ENCODE peak calls at places on chromosomes 7 and 10, in nine cellular contexts. A is ovary; R is brain microvascular endothelial cell; B is HCT116; Z is colonic mucosa; P is left ventricle myocardium inferior; T is AG04450; S is CD8-positive, alpha-beta T cell; H is A549. Y is an unnamed sample.

GRCh38 chr10:95196053-95196452 is 2.0 kb downstream of the ACSM6 start:
- DNase-seq in B (no peak), A (no peak), S (no peak), R (no peak), H (no peak), T (no peak), P (no peak), Z (no peak), Y (no peak)

GRCh38 chr7:96167424-96167823 is 154.5 kb downstream of the SLC25A13 start:
- DNase-seq in B (no peak), T (no peak), A (no peak), Z (no peak), H (no peak), R (no peak), P (no peak), S (no peak), Y (no peak)

GRCh38 chr7:132643302-132643701 is 67.0 kb upstream of the PLXNA4 start:
- DNase-seq in T (no peak), A (no peak), P (no peak), H (no peak), Z (no peak), B (no peak), S (no peak), R (no peak), Y (no peak)

GRCh38 chr10:80356563-80356999 is at the start of the genes DYDC1 and DYDC2:
- DNase-seq in P (peak; percentile 45), A (peak; percentile 48), T (no peak), Z (peak; percentile 45), B (no peak), R (no peak), H (no peak), S (no peak), Y (no peak)

GRCh38 chr7:43943702-43944187 is 17.5 kb downstream of the UBE2D4 start:
- DNase-seq in S (no peak), Z (no peak), P (no peak), T (no peak), H (no peak), B (no peak), R (no peak), A (no peak), Y (no peak)

GRCh38 chr7:152544481-152544927 is 108.7 kb upstream of the KMT2C start:
- DNase-seq in S (no peak), B (no peak), R (no peak), H (no peak), Z (no peak), A (no peak), T (no peak), P (no peak), Y (no peak)

GRCh38 chr7:4299431-4299830 is 382.7 kb upstream of the FOXK1 start:
- DNase-seq in T (no peak), P (no peak), H (no peak), A (no peak), S (no peak), R (no peak), Z (no peak), B (no peak), Y (no peak)

GRCh38 chr10:48694371-48695030 is 9.8 kb downstream of the WDFY4 start:
- DNase-seq in R (no peak), Z (no peak), B (no peak), A (no peak), H (no peak), S (no peak), P (no peak), T (no peak), Y (no peak)

GRCh38 chr10:94292448-94293118 is 70.2 kb downstream of the NOC3L start:
- DNase-seq in Z (peak; percentile 47), A (peak; percentile 48), R (peak; percentile 69), P (peak; percentile 59), H (no peak), T (no peak), B (no peak), S (no peak), Y (no peak)

GRCh38 chr7:46208635-46209525 is 287.8 kb upstream of the IGFBP3 start:
- DNase-seq in R (no peak), P (no peak), H (no peak), A (no peak), T (no peak), S (no peak), Z (no peak), B (no peak), Y (no peak)

GRCh38 chr7:134736381-134736780 is 43.1 kb upstream of the CALD1 start:
- DNase-seq in T (no peak), R (no peak), S (no peak), H (no peak), Z (no peak), P (no peak), A (no peak), B (no peak), Y (no peak)

GRCh38 chr7:25949672-25950487 is 202.1 kb upstream of the NFE2L3 start:
- DNase-seq in B (no peak), T (no peak), Z (peak; percentile 62), R (no peak), H (no peak), P (no peak), A (no peak), S (no peak), Y (no peak)

GRCh38 chr7:105474045-105474444 is 48.0 kb downstream of the PUS7 start:
- DNase-seq in R (no peak), H (no peak), S (no peak), B (no peak), Z (no peak), T (no peak), P (no peak), A (no peak), Y (no peak)

GRCh38 chr7:128405345-128406146 is 4.2 kb downstream of the IMPDH1 start:
- DNase-seq in H (no peak), S (peak; percentile 45), P (peak; percentile 58), B (no peak), R (no peak), A (peak; percentile 58), Z (peak; percentile 64), T (no peak), Y (no peak)

GRCh38 chr10:113450046-113450445 is 102.8 kb upstream of the HABP2 start:
- DNase-seq in B (no peak), H (no peak), T (no peak), A (no peak), Z (peak; percentile 26), R (no peak), S (no peak), P (no peak), Y (no peak)

GRCh38 chr7:2734761-2735571 is 47.0 kb downstream of the AMZ1 start:
- DNase-seq in A (peak; percentile 60), H (no peak), Z (no peak), R (no peak), B (no peak), T (no peak), P (peak; percentile 60), S (no peak), Y (peak; percentile 72)

DNA sequence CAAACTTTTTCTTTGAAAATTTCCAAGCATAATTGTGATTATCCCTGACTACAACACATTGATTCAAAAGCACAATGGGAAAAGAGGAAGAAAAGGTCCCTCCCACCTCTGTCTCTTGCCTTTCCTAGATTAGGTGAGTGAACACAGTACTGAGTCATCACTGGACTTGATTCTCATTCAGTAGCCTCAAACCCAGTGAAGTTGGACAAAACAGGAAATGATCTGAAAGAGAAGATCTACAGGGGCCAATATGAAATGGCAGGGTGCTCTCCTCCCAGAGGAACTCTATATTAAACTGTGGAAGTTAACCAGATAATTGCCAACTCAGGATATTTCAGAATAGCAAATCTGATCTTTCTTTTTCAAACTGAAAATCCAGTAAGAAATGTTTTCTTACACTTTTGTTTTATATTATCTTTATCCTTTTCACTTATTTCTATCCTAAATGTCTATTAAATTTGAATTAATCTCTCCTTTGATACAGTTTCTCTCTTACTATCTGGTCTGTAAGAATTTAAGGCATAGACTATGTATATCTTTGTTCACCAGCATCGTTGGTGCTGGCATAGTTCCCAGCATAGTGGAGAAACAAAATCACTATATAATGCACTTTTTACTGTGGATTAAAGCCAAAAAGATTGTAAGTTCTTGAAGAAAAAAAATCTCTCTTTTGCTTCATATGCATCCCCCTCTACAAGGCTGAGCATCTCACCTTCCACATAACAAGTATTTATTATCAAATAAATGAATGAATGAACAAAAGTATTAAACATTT is 41.4 kb upstream of the IKZF1 start:
- DNase-seq in S (no peak), B (no peak), A (no peak), H (no peak), R (no peak), Z (no peak), T (no peak), P (no peak), Y (no peak)
- H3K27ac ChIP-seq in S (no peak overlapping the region), B (no peak overlapping the region), A (no peak overlapping the region), H (no peak overlapping the region), R (no peak overlapping the region), Z (no peak overlapping the region), T (no peak overlapping the region), P (no peak overlapping the region), Y (no peak overlapping the region)

GRCh38 chr10:31820096-31820495 is 108.5 kb downstream of the ARHGAP12 start:
- DNase-seq in H (no peak), B (no peak), R (no peak), P (no peak), A (no peak), Z (no peak), S (no peak), T (no peak), Y (no peak)
- TF ChIP-seq CTCF in H (no peak), B (no peak), R (no peak), P (no peak), A (no peak), Z (no peak), S (no peak), T (peak; percentile 11), Y (no peak)

DNA sequence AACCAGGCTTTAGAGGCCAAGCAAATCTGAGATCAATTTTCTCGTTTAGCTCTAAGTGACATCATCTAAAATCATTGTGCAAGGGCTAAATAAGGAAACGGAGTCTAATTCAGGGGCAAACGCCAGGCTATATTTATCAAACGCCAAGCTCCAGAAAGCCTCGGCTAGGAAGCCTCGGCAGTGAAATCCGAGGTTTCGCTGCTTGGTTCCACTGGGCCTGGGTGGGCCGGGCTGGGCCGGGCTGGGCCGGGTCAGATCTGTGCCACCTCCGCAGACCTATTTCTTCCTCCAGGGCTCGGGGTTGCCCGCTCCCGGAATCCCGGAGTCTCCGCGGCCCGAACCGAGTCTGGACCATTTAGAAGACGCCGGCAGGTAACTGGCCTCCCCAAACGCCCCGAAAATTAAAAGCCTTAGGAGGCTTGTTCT is 459 bp upstream of the FEZF1 start:
- DNase-seq in A (no peak), R (no peak), S (no peak), H (no peak), P (no peak), Z (no peak), T (no peak), B (no peak), Y (no peak)
- H3K4me3 ChIP-seq in A (no peak overlapping the region), R (no peak overlapping the region), S (no peak overlapping the region), H (no peak overlapping the region), P (peak overlapping the region; percentile 59), Z (peak overlapping the region; percentile 16), T (no peak overlapping the region), B (peak overlapping the region; percentile 69), Y (peak overlapping the region; percentile 55)

DNA sequence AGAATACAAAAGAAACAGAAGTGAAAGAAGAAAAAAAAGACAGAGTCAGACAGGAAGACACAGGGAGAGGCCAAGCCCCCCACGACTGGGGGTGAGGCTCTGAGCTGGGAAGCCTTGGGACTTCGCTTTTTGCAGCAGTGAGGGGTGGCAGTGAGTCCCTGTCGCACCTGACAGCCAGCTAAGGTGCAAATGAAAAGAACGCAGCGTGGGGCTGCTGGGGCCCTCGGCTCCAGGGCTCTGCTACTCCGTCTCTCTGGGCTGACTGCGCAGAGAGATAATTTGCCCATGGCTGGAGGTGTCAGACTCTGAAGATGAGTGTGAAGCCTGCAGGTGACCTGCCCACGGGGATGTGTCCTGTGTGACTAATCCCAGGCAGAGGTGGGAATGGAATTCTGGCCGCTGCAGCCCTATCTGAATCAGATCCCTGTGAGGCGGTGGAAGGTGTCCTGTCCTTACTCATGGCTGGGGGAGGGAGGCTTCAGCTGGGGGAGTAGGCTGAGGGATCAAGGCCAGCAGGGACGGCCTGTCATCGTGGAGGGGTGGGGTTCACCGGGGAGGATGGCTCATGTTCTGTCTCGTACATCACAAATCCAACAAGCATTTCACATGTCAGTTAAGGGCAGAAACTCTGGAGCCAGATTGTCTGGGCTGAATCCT is 96.4 kb downstream of the SLIT1 start:
- DNase-seq in T (no peak), S (no peak), B (no peak), P (no peak), A (no peak), H (no peak), R (no peak), Z (no peak), Y (no peak)
- H3K27ac ChIP-seq in T (no peak overlapping the region), S (no peak overlapping the region), B (no peak overlapping the region), P (no peak overlapping the region), A (no peak overlapping the region), H (no peak overlapping the region), R (no peak overlapping the region), Z (no peak overlapping the region), Y (no peak overlapping the region)

Y was measured in coronary artery.